ENCODE peak calls at places on chromosomes 13 and 19, in four cellular contexts. M is AG09319; J is hypothalamus; P is CD8-positive, alpha-beta memory T cell. U is an unnamed sample.
A peak's percentile ranks its signal among the peaks of the same experiment; 100 is the strongest.

GRCh38 chr13:25217023-25217909 is 45.2 kb upstream of the AMER2 start:
- DNase-seq in P (no peak), J (no peak), M (no peak), U (peak; percentile 14)

GRCh38 chr13:36447501-36447900 is 15.2 kb downstream of the CCNA1 start:
- DNase-seq in J (no peak), P (no peak), M (no peak), U (no peak)

GRCh38 chr13:78595819-78596700 is 7.3 kb downstream of the POU4F1 start:
- DNase-seq in J (no peak), M (no peak), P (no peak), U (no peak)

GRCh38 chr13:105914637-105915036 is 620.8 kb downstream of the EFNB2 start:
- DNase-seq in J (no peak), P (no peak), M (no peak), U (peak; percentile 18)

GRCh38 chr13:42153371-42153770 is 104.9 kb downstream of the DGKH start:
- DNase-seq in P (no peak), M (no peak), J (no peak), U (no peak)

GRCh38 chr19:18500820-18501219 is 21.1 kb downstream of the ELL start:
- DNase-seq in P (no peak), J (no peak), M (no peak), U (no peak)

GRCh38 chr13:102484329-102484728 is 82.5 kb upstream of the FGF14 start:
- DNase-seq in M (no peak), J (no peak), P (no peak), U (no peak)

GRCh38 chr19:30371960-30372824 is at the start of gene ZNF536:
- DNase-seq in J (peak; percentile 23), P (no peak), M (no peak), U (no peak)

GRCh38 chr19:30695171-30695875 is 323.1 kb downstream of the ZNF536 start:
- DNase-seq in J (no peak), M (no peak), P (no peak), U (no peak)

GRCh38 chr19:988081-988480 is 3.9 kb downstream of the WDR18 start:
- DNase-seq in J (no peak), M (no peak), P (no peak), U (no peak)

GRCh38 chr13:113939905-113940339 is 34.0 kb downstream of the C13orf46 start:
- DNase-seq in M (no peak), P (no peak), J (no peak), U (no peak)

GRCh38 chr19:36103842-36104552 is 6.9 kb upstream of the OVOL3 start:
- DNase-seq in J (no peak), M (no peak), P (no peak), U (no peak)

GRCh38 chr19:49114630-49115363 is 627 bp downstream of the LIN7B start:
- DNase-seq in J (peak; percentile 19), P (peak; percentile 14), M (no peak), U (no peak)

GRCh38 chr19:12733369-12733896 is 1.1 kb downstream of the TRIR start:
- DNase-seq in J (no peak), M (no peak), P (no peak), U (no peak)

GRCh38 chr13:86684402-86684801 is 885.2 kb upstream of the SLITRK6 start:
- DNase-seq in J (no peak), M (no peak), P (no peak), U (no peak)

GRCh38 chr19:45158503-45159026 is 2.2 kb downstream of the NKPD1 start:
- DNase-seq in M (no peak), J (no peak), P (no peak), U (no peak)

GRCh38 chr19:54248016-54248601 is 5.5 kb upstream of the LILRA6 start:
- DNase-seq in P (no peak), M (no peak), J (no peak), U (no peak)

GRCh38 chr13:77449265-77449664 is 86.2 kb upstream of the SCEL start:
- DNase-seq in P (no peak), J (no peak), M (no peak), U (no peak)

GRCh38 chr19:49677232-49677881 is at the start of gene PRMT1:
- DNase-seq in J (no peak), M (no peak), P (peak; percentile 52), U (no peak)

GRCh38 chr19:485583-486236 is 10.6 kb upstream of the MADCAM1 start:
- DNase-seq in P (no peak), J (peak; percentile 91), M (no peak), U (no peak)

GRCh38 chr19:48959341-48960239 is 4.9 kb downstream of the BAX start:
- DNase-seq in M (no peak), P (no peak), J (no peak), U (no peak)

GRCh38 chr13:23608704-23609413 is 38.6 kb downstream of the TNFRSF19 start:
- DNase-seq in J (no peak), P (no peak), M (no peak), U (no peak)

GRCh38 chr13:42063105-42063504 is 14.7 kb downstream of the DGKH start:
- DNase-seq in J (no peak), M (no peak), P (no peak), U (no peak)

GRCh38 chr19:58346961-58347929 is 6.0 kb downstream of the A1BG start:
- DNase-seq in M (peak; percentile 44), J (peak; percentile 19), P (peak; percentile 70), U (no peak)

GRCh38 chr13:27076411-27076810 is 95.2 kb downstream of the USP12 start:
- DNase-seq in J (no peak), M (no peak), P (no peak), U (no peak)

GRCh38 chr19:39971380-39971841 is 446 bp downstream of the PSMC4 start:
- DNase-seq in P (no peak), M (no peak), J (no peak), U (no peak)

GRCh38 chr19:11286312-11286974 is 9.5 kb upstream of the TSPAN16 start:
- DNase-seq in J (no peak), P (no peak), M (peak; percentile 11), U (no peak)

GRCh38 chr19:39408392-39409206 is 2.0 kb downstream of the ZFP36 start:
- DNase-seq in P (peak; percentile 47), M (no peak), J (no peak), U (no peak)

GRCh38 chr19:54047626-54048025 is 16.1 kb downstream of the VSTM1 start:
- DNase-seq in J (no peak), P (no peak), M (no peak), U (no peak)

GRCh38 chr13:113836917-113837553 is 26.8 kb downstream of the GAS6 start:
- DNase-seq in J (no peak), P (no peak), M (peak; percentile 57), U (no peak)

U was measured in HS-5.